ENCODE peak calls at places on chromosomes 11 and 22, in five cellular contexts. X, P, O, C and H are unnamed samples.

GRCh38 chr11:75668508-75669297 is at the start of gene MAP6:
- ATAC-seq in X (peak; percentile 38), P (peak; percentile 44), O (peak; percentile 44), C (peak; percentile 40), H (peak; percentile 26)

GRCh38 chr11:33685061-33685460 is 15.6 kb downstream of the C11orf91 start:
- ATAC-seq in X (no peak), P (no peak), O (no peak), C (no peak), H (no peak)

GRCh38 chr22:25085930-25086901 is 113.4 kb upstream of the CRYBB3 start:
- ATAC-seq in X (peak; percentile 37), P (peak; percentile 88), O (peak; percentile 90), C (peak; percentile 37), H (peak; percentile 18)

GRCh38 chr11:456533-456932 is 6.5 kb downstream of the PTDSS2 start:
- ATAC-seq in X (no peak), P (no peak), O (peak; percentile 87), C (peak; percentile 64), H (no peak)

GRCh38 chr11:59219836-59220235 is 7.1 kb upstream of the MPEG1 start:
- ATAC-seq in X (no peak), P (no peak), O (no peak), C (no peak), H (no peak)

GRCh38 chr22:18077639-18078328 is at the start of gene PEX26:
- ATAC-seq in X (peak; percentile 99), P (peak; percentile 96), O (peak; percentile 96), C (peak; percentile 98), H (peak; percentile 95)

GRCh38 chr11:107467754-107468153 is 10.1 kb upstream of the CWF19L2 start:
- ATAC-seq in X (no peak), P (no peak), O (no peak), C (no peak), H (no peak)

GRCh38 chr11:125070699-125071254 is 7.7 kb downstream of the SLC37A2 start:
- ATAC-seq in X (peak; percentile 96), P (peak; percentile 75), O (peak; percentile 74), C (peak; percentile 69), H (peak; percentile 97)

GRCh38 chr11:121626507-121626875 is 173.7 kb upstream of the SORL1-AS1 start:
- ATAC-seq in X (peak; percentile 20), P (no peak), O (no peak), C (no peak), H (no peak)

GRCh38 chr22:19518568-19519030 is 5.6 kb downstream of the CLDN5 start:
- ATAC-seq in X (no peak), P (no peak), O (no peak), C (no peak), H (no peak)

GRCh38 chr11:35111171-35112055 is 27.6 kb upstream of the CD44 start:
- ATAC-seq in X (peak; percentile 53), P (no peak), O (no peak), C (no peak), H (peak; percentile 88)

GRCh38 chr11:1820463-1821325 is 14.1 kb upstream of the SYT8 start:
- ATAC-seq in X (no peak), P (no peak), O (no peak), C (no peak), H (peak; percentile 84)

GRCh38 chr11:17560281-17561110 is 13.4 kb downstream of the OTOG start:
- ATAC-seq in X (no peak), P (no peak), O (no peak), C (no peak), H (no peak)

GRCh38 chr11:69311767-69312385 is 17.9 kb downstream of the MYEOV start:
- ATAC-seq in X (no peak), P (no peak), O (peak; percentile 35), C (peak; percentile 18), H (no peak)

GRCh38 chr11:94803491-94803890 is 35.3 kb downstream of the AMOTL1 start:
- ATAC-seq in X (peak; percentile 25), P (no peak), O (no peak), C (no peak), H (no peak)

GRCh38 chr22:36365020-36365411 is 22.8 kb downstream of the MYH9 start:
- ATAC-seq in X (peak; percentile 62), P (peak; percentile 79), O (peak; percentile 85), C (peak; percentile 96), H (peak; percentile 88)